ENCODE peak calls at places on chromosomes 4 and X, in nine cellular contexts. O is cardiac muscle cell, F is aorta, Q is suprapubic skin, X is adrenal gland, P is thoracic aorta, T is GM23248, B is GM23338, Y is endothelial cell of umbilical vein. U is an unnamed sample. For H3K36me3, the result is how much of the 10 kb centered on the place peaks cover.

GRCh38 chr4:143700060-143700419 is 435 bp downstream of the FREM3 start:
- DNase-seq in O (peak), F (peak), Q (no peak), X (peak), P (no peak), T (peak), B (peak), Y (peak), U (no peak)

GRCh38 chrX:150158554-150159332 is 204.4 kb upstream of the MAMLD1 start:
- DNase-seq in O (no peak), F (no peak), Q (no peak), X (no peak), P (no peak), T (no peak), B (no peak), Y (no peak), U (no peak)

GRCh38 chr4:83043801-83044407 is 8.9 kb downstream of the COPS4 start:
- DNase-seq in O (no peak), F (no peak), Q (no peak), X (peak), P (no peak), T (peak), B (no peak), Y (no peak), U (no peak)

GRCh38 chr4:138090145-138090917 is 151.8 kb downstream of the SLC7A11 start:
- DNase-seq in O (peak), F (no peak), Q (no peak), X (peak), P (no peak), T (peak), B (peak), Y (peak), U (no peak)

GRCh38 chrX:133943507-133943906 is 41.9 kb downstream of the GPC3 start:
- DNase-seq in O (no peak), F (no peak), Q (no peak), X (no peak), P (no peak), T (no peak), B (no peak), Y (no peak), U (no peak)

GRCh38 chrX:72060196-72060974 is 71.3 kb downstream of the RTL5 start:
- DNase-seq in O (peak), F (peak), Q (no peak), X (no peak), P (no peak), T (peak), B (peak), Y (peak), U (peak)

GRCh38 chr4:55444822-55445221 is 49.1 kb downstream of the TMEM165 start:
- DNase-seq in O (peak), F (no peak), Q (no peak), X (no peak), P (no peak), T (peak), B (no peak), Y (peak), U (no peak)

GRCh38 chrX:24979081-24979480 is 36.7 kb downstream of the ARX start:
- DNase-seq in O (no peak), F (no peak), Q (no peak), X (no peak), P (no peak), T (no peak), B (no peak), Y (no peak), U (no peak)

GRCh38 chr4:38005637-38006036 is 45.4 kb downstream of the PTTG2 start:
- DNase-seq in O (no peak), F (no peak), Q (no peak), X (no peak), P (no peak), T (no peak), B (no peak), Y (no peak), U (no peak)

GRCh38 chr4:6767341-6767724 is 15.2 kb upstream of the KIAA0232 start:
- DNase-seq in O (no peak), F (no peak), Q (no peak), X (no peak), P (no peak), T (no peak), B (no peak), Y (no peak), U (no peak)

GRCh38 chr4:114997596-114997995 is 115.8 kb downstream of the NDST4 start:
- DNase-seq in O (no peak), F (no peak), Q (no peak), X (no peak), P (no peak), T (peak), B (no peak), Y (no peak), U (no peak)

GRCh38 chrX:136210806-136211205 is 40.4 kb downstream of the MAP7D3 start:
- DNase-seq in O (no peak), F (no peak), Q (no peak), X (no peak), P (no peak), T (no peak), B (no peak), Y (no peak), U (peak)

GRCh38 chr4:168421055-168421454 is 59.2 kb downstream of the DDX60L start:
- DNase-seq in O (no peak), F (no peak), Q (no peak), X (no peak), P (no peak), T (no peak), B (no peak), Y (no peak), U (no peak)

GRCh38 chr4:78951862-78952472 is 12.7 kb upstream of the PAQR3 start:
- DNase-seq in O (peak), F (no peak), Q (no peak), X (no peak), P (no peak), T (peak), B (peak), Y (peak), U (no peak)

GRCh38 chr4:184924516-184924915 is 93.8 kb upstream of the HELT start:
- DNase-seq in O (no peak), F (no peak), Q (no peak), X (no peak), P (no peak), T (no peak), B (no peak), Y (no peak), U (no peak)

GRCh38 chr4:8241895-8242696 is 27.5 kb upstream of the HTRA3 start:
- DNase-seq in O (peak), F (peak), Q (peak), X (peak), P (peak), T (peak), B (peak), Y (peak), U (peak)

GRCh38 chr4:26065833-26066232 is 151.8 kb downstream of the SMIM20 start:
- DNase-seq in O (no peak), F (no peak), Q (no peak), X (no peak), P (no peak), T (no peak), B (no peak), Y (no peak), U (no peak)

GRCh38 chr4:183181081-183181480 is 82.0 kb downstream of the WWC2 start:
- DNase-seq in O (no peak), F (no peak), Q (no peak), X (no peak), P (no peak), T (no peak), B (no peak), Y (no peak), U (no peak)

GRCh38 chr4:152462047-152462446 is 73.8 kb downstream of the FBXW7 start:
- DNase-seq in O (no peak), F (no peak), Q (no peak), X (no peak), P (no peak), T (no peak), B (no peak), Y (no peak), U (no peak)

GRCh38 chr4:2484993-2485392 is 16.1 kb downstream of the RNF4 start:
- DNase-seq in O (no peak), F (peak), Q (peak), X (peak), P (no peak), T (peak), B (peak), Y (peak), U (peak)

GRCh38 chrX:103616676-103617186 is 9.0 kb downstream of the TCEAL3 start:
- DNase-seq in O (no peak), F (no peak), Q (no peak), X (no peak), P (no peak), T (peak), B (no peak), Y (no peak), U (no peak)

GRCh38 chr4:185634066-185634652 is 98.9 kb upstream of the PDLIM3 start:
- DNase-seq in O (no peak), F (no peak), Q (no peak), X (no peak), P (no peak), T (no peak), B (peak), Y (no peak), U (no peak)

GRCh38 chr4:166165829-166166420 is 292.9 kb downstream of the TLL1 start:
- DNase-seq in O (peak), F (no peak), Q (no peak), X (no peak), P (no peak), T (peak), B (peak), Y (peak), U (no peak)

GRCh38 chrX:120647127-120647526 is 17.3 kb upstream of the C1GALT1C1 start:
- DNase-seq in O (no peak), F (no peak), Q (no peak), X (no peak), P (no peak), T (no peak), B (no peak), Y (peak), U (no peak)

GRCh38 chr4:184021389-184021788 is 116.3 kb downstream of the STOX2 start:
- DNase-seq in O (no peak), F (no peak), Q (no peak), X (no peak), P (no peak), T (no peak), B (no peak), Y (no peak), U (no peak)

GRCh38 chrX:98795636-98796035 is 1614.4 kb downstream of the PCDH19 start:
- DNase-seq in O (no peak), F (no peak), Q (no peak), X (no peak), P (no peak), T (peak), B (no peak), Y (no peak), U (no peak)

GRCh38 chrX:47200385-47201150 is 6.9 kb downstream of the UBA1 start:
- DNase-seq in O (no peak), F (peak), Q (no peak), X (peak), P (no peak), T (peak), B (no peak), Y (no peak), U (peak)

GRCh38 chr4:33715996-33716395 is 2528.3 kb downstream of the ARAP2 start:
- DNase-seq in O (no peak), F (no peak), Q (no peak), X (no peak), P (no peak), T (peak), B (no peak), Y (no peak), U (no peak)

GRCh38 chr4:83258463-83258862 is 26.1 kb downstream of the COQ2 start:
- DNase-seq in O (no peak), F (no peak), Q (no peak), X (no peak), P (no peak), T (no peak), B (no peak), Y (no peak), U (no peak)

GRCh38 chrX:70476934-70477733 is 32.5 kb downstream of the DLG3 start:
- DNase-seq in O (no peak), F (no peak), Q (no peak), X (no peak), P (no peak), T (peak), B (peak), Y (peak), U (peak)

GRCh38 chr4:77465271-77465670 is 140.3 kb upstream of the CXCL13 start:
- DNase-seq in O (no peak), F (no peak), Q (no peak), X (peak), P (no peak), T (peak), B (peak), Y (no peak), U (no peak)

GRCh38 chr4:1590244-1590643 is 93.9 kb downstream of the FAM53A start:
- DNase-seq in O (no peak), F (peak), Q (no peak), X (no peak), P (no peak), T (no peak), B (no peak), Y (no peak), U (no peak)

GRCh38 chrX:11792461-11793421 is 34.7 kb downstream of the MSL3 start:
- DNase-seq in O (no peak), F (no peak), Q (no peak), X (no peak), P (no peak), T (no peak), B (no peak), Y (no peak), U (no peak)

GRCh38 chr4:171017596-171017995 is 795.6 kb upstream of the GALNTL6 start:
- DNase-seq in O (no peak), F (no peak), Q (no peak), X (no peak), P (no peak), T (no peak), B (no peak), Y (no peak), U (no peak)

GRCh38 chrX:111483140-111483539 is 28.3 kb upstream of the SERTM2 start:
- DNase-seq in O (no peak), F (no peak), Q (no peak), X (no peak), P (no peak), T (no peak), B (no peak), Y (no peak), U (no peak)

GRCh38 chrX:132395645-132396044 is 93.2 kb downstream of the MBNL3 start:
- DNase-seq in O (peak), F (no peak), Q (no peak), X (no peak), P (no peak), T (no peak), B (no peak), Y (no peak), U (no peak)

GRCh38 chrX:69988955-69989394 is 60.8 kb downstream of the AWAT2 start:
- DNase-seq in O (no peak), F (no peak), Q (no peak), X (peak), P (no peak), T (no peak), B (no peak), Y (peak), U (no peak)

GRCh38 chr4:185257694-185258093 is 48.3 kb downstream of the SNX25 start:
- DNase-seq in O (no peak), F (no peak), Q (no peak), X (no peak), P (no peak), T (no peak), B (no peak), Y (no peak), U (no peak)

GRCh38 chrX:103913356-103914020 is 48.9 kb upstream of the TMSB15B start:
- DNase-seq in O (peak), F (no peak), Q (no peak), X (no peak), P (no peak), T (peak), B (peak), Y (no peak), U (no peak)

GRCh38 chr4:89994176-89994873 is 99.7 kb downstream of the MMRN1 start:
- DNase-seq in O (no peak), F (no peak), Q (no peak), X (no peak), P (no peak), T (no peak), B (no peak), Y (no peak), U (no peak)

GRCh38 chrX:40908857-40909475 is 173.6 kb upstream of the MED14 start:
- DNase-seq in O (no peak), F (no peak), Q (no peak), X (no peak), P (no peak), T (peak), B (no peak), Y (no peak), U (no peak)

GRCh38 chrX:40912576-40912975 is 172.7 kb upstream of the USP9X start:
- DNase-seq in O (no peak), F (no peak), Q (no peak), X (no peak), P (no peak), T (peak), B (no peak), Y (no peak), U (no peak)

GRCh38 chrX:40912166-40912565 is 173.1 kb upstream of the USP9X start:
- DNase-seq in O (no peak), F (no peak), Q (no peak), X (no peak), P (no peak), T (peak), B (no peak), Y (no peak), U (no peak)

GRCh38 chrX:40908026-40908425 is 172.7 kb upstream of the MED14 start:
- DNase-seq in O (no peak), F (no peak), Q (no peak), X (no peak), P (no peak), T (peak), B (no peak), Y (peak), U (no peak)
- H3K36me3 ChIP-seq in O (under half), F (under half), Q (under half), X (under half), P (under half), T (under half), B (under half), Y (under half), U (under half)

DNA sequence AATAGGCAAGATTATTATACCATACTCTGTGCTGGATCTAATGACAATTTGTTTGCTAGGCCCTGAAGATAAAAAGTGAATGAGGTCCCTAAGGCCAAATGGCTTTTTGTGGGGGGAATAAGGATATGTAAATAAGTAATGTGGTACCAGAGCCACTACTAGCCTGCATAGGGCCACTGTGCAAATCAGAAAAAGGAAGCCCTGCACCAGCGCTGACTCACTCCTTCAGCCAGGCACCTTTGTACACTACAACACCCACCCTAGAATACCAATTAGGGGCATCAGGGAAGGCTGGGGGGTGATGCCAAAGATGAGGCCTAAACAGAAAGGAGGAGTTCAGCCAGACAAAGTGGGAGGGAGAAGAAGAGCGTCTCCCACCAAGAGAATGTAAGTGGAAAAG is 122.2 kb downstream of the CAMK2D start:
- DNase-seq in O (no peak), F (no peak), Q (no peak), X (no peak), P (no peak), T (no peak), B (no peak), Y (no peak), U (no peak)
- H3K36me3 ChIP-seq in O (under half), F (under half), Q (under half), X (under half), P (under half), T (under half), B (under half), Y (under half), U (under half)

GRCh38 chr4:4775493-4776004 is 83.9 kb upstream of the MSX1 start:
- DNase-seq in O (peak), F (no peak), Q (no peak), X (no peak), P (no peak), T (no peak), B (no peak), Y (no peak), U (no peak)
- H3K36me3 ChIP-seq in O (under half), F (under half), Q (under half), X (under half), P (under half), T (under half), B (under half), Y (under half), U (under half)

GRCh38 chrX:49177873-49178480 is 6.3 kb downstream of the PLP2 start:
- DNase-seq in O (no peak), F (no peak), Q (no peak), X (no peak), P (no peak), T (no peak), B (no peak), Y (no peak), U (no peak)

GRCh38 chrX:49178537-49178936 is 6.8 kb downstream of the PLP2 start:
- DNase-seq in O (no peak), F (no peak), Q (no peak), X (no peak), P (no peak), T (no peak), B (no peak), Y (no peak), U (no peak)

GRCh38 chrX:49176421-49177326 is 5.0 kb downstream of the PLP2 start:
- DNase-seq in O (no peak), F (no peak), Q (no peak), X (peak), P (no peak), T (no peak), B (no peak), Y (no peak), U (no peak)

GRCh38 chrX:49177338-49177833 is 5.7 kb downstream of the PLP2 start:
- DNase-seq in O (no peak), F (no peak), Q (no peak), X (no peak), P (no peak), T (no peak), B (no peak), Y (no peak), U (no peak)

DNA sequence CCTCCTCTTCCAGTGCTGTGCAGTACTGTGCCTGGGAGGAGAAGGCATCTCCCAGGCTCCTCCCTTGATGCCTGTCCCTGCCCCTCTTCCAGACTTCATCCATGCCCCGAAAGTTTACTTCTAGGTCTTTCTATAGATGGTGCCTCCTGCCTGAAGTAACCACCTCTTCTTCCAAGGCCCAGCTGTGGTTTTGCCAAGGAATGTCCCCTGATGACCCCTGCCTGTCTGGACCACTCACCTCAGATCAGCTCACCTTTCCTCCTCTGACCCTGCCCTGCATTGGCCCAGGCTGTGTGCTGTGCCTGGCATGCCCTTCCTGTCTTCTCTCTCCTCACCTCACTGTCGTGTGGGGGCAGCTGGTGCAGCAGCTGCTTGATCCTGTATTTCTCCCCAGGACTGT is 6.8 kb downstream of the PRICKLE3 start:
- DNase-seq in O (no peak), F (no peak), Q (no peak), X (no peak), P (no peak), T (no peak), B (no peak), Y (no peak), U (no peak)
- H3K36me3 ChIP-seq in O (under half), F (under half), Q (under half), X (under half), P (under half), T (under half), B (under half), Y (under half), U (under half)

DNA sequence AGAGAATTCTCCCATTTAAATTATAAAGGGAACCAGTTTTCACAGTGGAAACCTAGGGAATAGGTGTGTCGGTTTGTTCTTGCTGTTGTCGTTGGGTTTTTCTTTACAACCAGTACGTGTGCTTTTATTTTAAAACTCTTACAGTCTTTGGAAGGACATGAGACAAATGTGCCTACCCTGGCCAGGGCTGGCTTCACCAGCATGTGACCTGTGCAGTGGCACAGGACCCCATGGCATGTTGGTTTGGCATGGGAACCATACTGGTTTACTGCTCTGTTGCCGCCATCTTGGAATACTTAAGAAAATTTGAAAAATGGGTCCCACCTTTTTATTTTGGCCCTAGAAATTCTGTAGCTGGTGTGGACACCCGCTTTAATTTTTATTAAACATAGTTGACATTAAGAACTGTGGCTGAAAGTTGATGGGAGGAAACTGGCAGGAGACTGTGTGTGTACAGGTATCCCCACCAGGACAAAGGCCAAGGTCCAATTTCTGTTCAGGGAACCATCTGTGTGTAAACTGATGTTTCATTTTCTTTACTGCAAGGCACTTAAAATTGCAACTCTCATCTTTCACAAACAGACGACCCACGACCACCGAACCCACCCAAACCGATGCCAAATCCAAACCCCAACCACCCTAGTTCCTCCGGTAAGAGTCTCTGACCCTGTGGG is 28.8 kb downstream of the CD99 start:
- DNase-seq in O (no peak), F (no peak), Q (no peak), X (no peak), P (no peak), T (no peak), B (no peak), Y (no peak), U (peak)
- H3K36me3 ChIP-seq in O (under half), F (under half), Q (half or more), X (under half), P (half or more), T (half or more), B (under half), Y (under half), U (half or more)

GRCh38 chrX:18677140-18677834 is 5.4 kb upstream of the RS1 start:
- DNase-seq in O (no peak), F (no peak), Q (no peak), X (no peak), P (no peak), T (no peak), B (no peak), Y (no peak), U (no peak)
- H3K36me3 ChIP-seq in O (under half), F (under half), Q (under half), X (under half), P (under half), T (under half), B (under half), Y (under half), U (under half)

GRCh38 chr4:41681054-41681453 is 67.5 kb downstream of the PHOX2B start:
- DNase-seq in O (no peak), F (no peak), Q (no peak), X (no peak), P (no peak), T (no peak), B (no peak), Y (no peak), U (no peak)
- H3K36me3 ChIP-seq in O (under half), F (under half), Q (under half), X (under half), P (under half), T (under half), B (under half), Y (under half), U (half or more)

U was measured in tibial artery.